ENCODE peak calls at places on chromosomes 1 and 21, in nine cellular contexts. H, O, I, T, A, C, X, V and F are unnamed samples.

GRCh38 chr1:222877854-222878253 is 63.0 kb downstream of the DISP1 start:
- DNase-seq in C (no peak), I (no peak), A (no peak), H (peak), V (peak), T (no peak), X (no peak), O (no peak), F (no peak)

GRCh38 chr1:40032240-40032891 is 8.2 kb upstream of the CAP1 start:
- DNase-seq in O (no peak), I (no peak), V (peak), H (peak), C (peak), A (peak), X (peak), T (peak), F (peak)

GRCh38 chr1:72281144-72281543 is 1.2 kb downstream of the NEGR1 start:
- DNase-seq in H (no peak), O (no peak), C (no peak), X (no peak), I (no peak), T (no peak), A (no peak), V (no peak), F (peak)

GRCh38 chr1:46166521-46167462 is 8.1 kb upstream of the TSPAN1 start:
- DNase-seq in A (no peak), C (peak), T (peak), H (peak), I (no peak), V (peak), O (no peak), X (no peak), F (no peak)

GRCh38 chr1:34779526-34779925 is 1.5 kb upstream of the GJB3 start:
- DNase-seq in T (no peak), X (no peak), I (no peak), A (no peak), V (no peak), C (no peak), O (no peak), H (no peak), F (no peak)

GRCh38 chr1:231139125-231139649 is 22.7 kb upstream of the TRIM67 start:
- DNase-seq in H (no peak), X (peak), C (no peak), T (no peak), I (no peak), O (no peak), A (no peak), V (peak), F (peak)

GRCh38 chr1:147052677-147053076 is 114.6 kb downstream of the NBPF12 start:
- DNase-seq in A (no peak), T (no peak), X (no peak), H (no peak), I (no peak), O (no peak), V (no peak), C (no peak), F (no peak)

GRCh38 chr1:114215426-114215825 is 61.8 kb upstream of the SYT6 start:
- DNase-seq in O (no peak), C (no peak), I (no peak), A (no peak), V (peak), T (peak), X (no peak), H (no peak), F (no peak)

GRCh38 chr21:36776981-36777617 is 78.2 kb downstream of the SIM2 start:
- DNase-seq in X (no peak), H (no peak), O (no peak), V (no peak), C (no peak), I (no peak), T (no peak), A (no peak), F (no peak)